ENCODE peak calls at places on chromosomes 7 and 10, in five cellular contexts. M is colonic mucosa, H is HCT116, B is AG04450, Q is prostate gland. X is an unnamed sample.

GRCh38 chr10:75101416-75102251 is 9.8 kb upstream of the SAMD8 start:
- DNase-seq in M (no peak), H (no peak), B (no peak), Q (no peak), X (no peak)

GRCh38 chr10:122258136-122259074 is 12.7 kb upstream of the BTBD16 start:
- DNase-seq in M (no peak), H (no peak), B (peak; percentile 34), Q (no peak), X (peak; percentile 64)

GRCh38 chr10:98030093-98030821 is at the start of gene CRTAC1:
- DNase-seq in M (peak; percentile 26), H (no peak), B (no peak), Q (peak; percentile 64), X (peak; percentile 20)

GRCh38 chr10:112349521-112350085 is 24.3 kb upstream of the ACSL5 start:
- DNase-seq in M (no peak), H (no peak), B (no peak), Q (no peak), X (no peak)

GRCh38 chr7:100157334-100158228 is 942 bp downstream of the TRAPPC14 start:
- DNase-seq in M (no peak), H (no peak), B (no peak), Q (no peak), X (peak; percentile 84)

GRCh38 chr10:69845574-69846251 is 44.0 kb downstream of the COL13A1 start:
- DNase-seq in M (peak; percentile 66), H (no peak), B (no peak), Q (peak; percentile 74), X (peak; percentile 61)

GRCh38 chr7:33986951-33987948 is 81.9 kb downstream of the BMPER start:
- DNase-seq in M (no peak), H (peak; percentile 96), B (peak; percentile 95), Q (no peak), X (peak; percentile 97)

GRCh38 chr10:46520941-46521340 is 35.5 kb downstream of the GPRIN2 start:
- DNase-seq in M (peak; percentile 20), H (no peak), B (no peak), Q (no peak), X (no peak)

GRCh38 chr7:123770378-123770777 is 21.6 kb upstream of the WASL start:
- DNase-seq in M (no peak), H (no peak), B (no peak), Q (no peak), X (peak; percentile 45)

GRCh38 chr7:31311465-31312074 is 29.0 kb downstream of the NEUROD6 start:
- DNase-seq in M (no peak), H (no peak), B (no peak), Q (no peak), X (no peak)

GRCh38 chr10:12228851-12229250 is 32.9 kb downstream of the CDC123 start:
- DNase-seq in M (no peak), H (no peak), B (no peak), Q (no peak), X (no peak)

GRCh38 chr7:158633055-158633956 is 45.7 kb upstream of the PTPRN2 start:
- DNase-seq in M (no peak), H (no peak), B (no peak), Q (no peak), X (no peak)

GRCh38 chr7:2477447-2478386 is 1.5 kb upstream of the GRIFIN start:
- DNase-seq in M (peak; percentile 68), H (peak; percentile 16), B (no peak), Q (peak; percentile 51), X (peak; percentile 46)

GRCh38 chr10:69451784-69452251 is 553 bp downstream of the TSPAN15 start:
- DNase-seq in M (peak; percentile 81), H (no peak), B (no peak), Q (peak; percentile 51), X (no peak)

GRCh38 chr7:111780527-111780926 is 218.2 kb upstream of the IMMP2L start:
- DNase-seq in M (no peak), H (no peak), B (no peak), Q (no peak), X (no peak)

GRCh38 chr7:124635416-124635815 is 130.2 kb downstream of the GPR37 start:
- DNase-seq in M (no peak), H (no peak), B (no peak), Q (no peak), X (no peak)

GRCh38 chr7:1854521-1855395 is 184.7 kb downstream of the ELFN1 start:
- DNase-seq in M (no peak), H (no peak), B (no peak), Q (no peak), X (no peak)

GRCh38 chr7:91636129-91636724 is 244.3 kb downstream of the MTERF1 start:
- DNase-seq in M (peak; percentile 22), H (peak; percentile 32), B (no peak), Q (no peak), X (peak; percentile 29)

GRCh38 chr10:82190432-82191260 is 315.7 kb downstream of the NRG3 start:
- DNase-seq in M (no peak), H (no peak), B (no peak), Q (no peak), X (peak; percentile 37)

DNA sequence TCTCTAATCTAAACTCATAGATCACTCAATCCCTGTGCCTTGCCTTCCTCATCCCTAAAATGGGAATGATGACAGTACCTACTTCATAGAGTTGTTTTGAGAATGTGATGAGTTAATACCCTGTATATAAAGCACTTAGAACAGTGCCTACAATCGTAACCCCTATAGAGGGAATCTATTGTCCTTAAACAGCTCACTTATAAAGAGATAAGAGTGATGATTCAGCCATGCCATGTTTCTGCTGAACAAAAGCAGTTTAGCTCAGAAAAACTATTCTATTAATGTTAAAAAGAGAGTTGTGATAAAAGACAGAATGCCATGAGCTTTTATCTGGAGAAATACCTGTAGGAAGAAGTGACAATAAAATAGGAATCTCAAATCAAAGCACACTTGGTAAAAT is 63.6 kb downstream of the CUBN start:
- DNase-seq in M (no peak), H (no peak), B (no peak), Q (no peak), X (no peak)
- H3K4me3 ChIP-seq in M (no peak overlapping the region), H (no peak overlapping the region), B (no peak overlapping the region), Q (no peak overlapping the region), X (no peak overlapping the region)

GRCh38 chr7:138867744-138868143 is 69.7 kb upstream of the ATP6V0A4 start:
- DNase-seq in M (no peak), H (no peak), B (no peak), Q (no peak), X (no peak)
- TF ChIP-seq CTCF in M (no peak), H (no peak), B (no peak), Q (no peak), X (no peak)

DNA sequence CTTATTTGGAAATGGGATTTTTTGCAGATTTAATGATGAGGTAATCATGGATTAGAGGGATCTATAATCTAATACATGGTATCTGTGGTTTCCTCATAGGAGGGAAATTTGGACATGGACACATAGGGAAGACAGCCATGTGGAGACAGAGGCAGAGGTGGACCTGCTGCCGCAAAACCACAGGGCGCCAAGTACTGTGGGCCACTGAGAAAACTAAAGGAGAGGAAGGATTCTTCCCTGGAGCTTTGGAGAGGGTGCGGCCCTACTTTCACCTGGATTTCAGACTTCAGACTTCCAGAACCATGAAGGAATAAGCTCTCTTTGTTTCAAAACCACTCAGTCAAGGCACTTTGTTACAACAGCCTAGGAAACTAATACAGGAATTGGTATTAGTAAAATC is 149.4 kb upstream of the AKR1E2 start:
- DNase-seq in M (no peak), H (no peak), B (no peak), Q (no peak), X (no peak)
- H3K4me3 ChIP-seq in M (no peak overlapping the region), H (no peak overlapping the region), B (no peak overlapping the region), Q (no peak overlapping the region), X (no peak overlapping the region)

GRCh38 chr10:24989867-24990266 is 26.1 kb downstream of the ENKUR start:
- DNase-seq in M (no peak), H (no peak), B (no peak), Q (no peak), X (no peak)
- TF ChIP-seq CTCF in M (no peak), H (peak; percentile 60), B (peak; percentile 25), Q (no peak), X (no peak)

GRCh38 chr10:625335-625699 is 64.2 kb downstream of the DIP2C start:
- DNase-seq in M (no peak), H (no peak), B (no peak), Q (no peak), X (no peak)

GRCh38 chr10:624312-624604 is 65.2 kb downstream of the DIP2C start:
- DNase-seq in M (no peak), H (no peak), B (no peak), Q (no peak), X (no peak)

GRCh38 chr10:623477-624311 is 65.8 kb downstream of the DIP2C start:
- DNase-seq in M (no peak), H (no peak), B (no peak), Q (no peak), X (no peak)

GRCh38 chr10:625751-626711 is 63.4 kb downstream of the DIP2C start:
- DNase-seq in M (no peak), H (no peak), B (no peak), Q (no peak), X (no peak)

DNA sequence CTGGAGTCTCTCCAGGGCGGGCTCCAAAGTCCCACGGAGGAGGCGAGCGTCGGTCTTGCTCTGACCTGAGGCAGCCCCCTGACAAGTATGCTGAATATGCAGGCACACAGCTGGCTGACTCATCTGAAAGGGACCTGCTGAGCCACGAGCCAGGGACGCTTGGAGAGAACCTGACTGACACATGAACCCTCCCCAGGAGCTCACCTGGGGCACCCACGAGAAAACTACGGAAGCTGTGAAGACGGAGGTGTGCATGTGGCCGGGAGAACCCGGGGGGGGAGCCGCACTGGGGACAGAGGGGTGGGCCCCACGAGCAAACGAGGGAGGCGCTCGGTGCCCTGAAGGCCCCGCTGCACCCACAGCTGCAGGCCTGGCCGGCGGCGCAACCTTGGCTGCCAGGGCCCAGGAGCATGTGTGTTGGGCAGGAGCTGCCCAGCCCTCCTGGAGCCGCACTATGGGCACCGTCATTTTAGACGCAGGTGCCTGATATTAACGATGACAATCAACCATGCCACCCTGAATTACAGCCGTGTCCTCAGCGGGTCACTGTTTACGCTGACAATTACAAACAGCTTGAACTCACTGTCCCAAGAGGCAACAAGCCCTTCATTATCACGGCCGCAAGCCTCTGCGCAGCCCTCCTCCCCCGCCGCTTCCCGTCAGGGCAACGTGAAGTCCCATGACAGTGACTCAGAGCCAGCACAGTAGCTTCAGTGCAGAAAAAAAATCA is 64.7 kb downstream of the DIP2C start:
- DNase-seq in M (peak; percentile 55), H (no peak), B (peak; percentile 57), Q (peak; percentile 46), X (peak; percentile 92)
- H3K4me3 ChIP-seq in M (no peak overlapping the region), H (no peak overlapping the region), B (no peak overlapping the region), Q (no peak overlapping the region), X (no peak overlapping the region)

DNA sequence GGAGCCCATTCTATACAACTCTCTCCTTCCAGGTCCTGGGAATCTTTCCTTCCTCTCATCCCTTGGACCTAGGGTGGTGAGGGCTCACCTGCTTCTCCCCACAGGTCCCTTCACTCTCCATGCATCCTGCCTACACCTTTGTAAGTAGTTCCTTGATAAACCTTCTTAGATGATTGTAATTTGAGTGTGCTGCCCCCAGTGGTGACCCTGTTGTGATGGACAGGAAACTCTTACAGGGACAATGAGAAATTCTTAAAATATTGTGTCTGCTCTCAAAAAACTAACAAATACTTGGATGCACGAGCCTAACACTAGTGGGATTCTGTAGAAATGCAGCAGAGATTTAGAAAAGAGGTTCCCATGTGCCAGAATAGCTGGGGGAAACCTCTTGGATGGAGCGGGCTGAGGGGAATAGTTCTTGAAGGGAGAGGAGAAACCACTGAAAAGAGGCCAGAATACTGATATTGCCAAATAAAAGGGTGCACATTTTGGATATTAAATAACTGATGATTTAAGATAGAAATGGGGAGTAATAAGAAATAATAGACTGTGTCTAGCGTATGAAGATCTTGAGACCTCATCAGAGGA is 6.7 kb upstream of the PAXIP1 start:
- DNase-seq in M (no peak), H (peak; percentile 27), B (no peak), Q (no peak), X (no peak)
- TF ChIP-seq CTCF in M (no peak), H (peak; percentile 32), B (peak; percentile 36), Q (no peak), X (peak; percentile 45)

X was measured in fibroblast of villous mesenchyme.